ENCODE peak calls at places on chromosomes 3 and 15, in five cellular contexts. One of them, this sample, is unnamed.

GRCh38 chr15:63288778-63289378 is 11.5 kb downstream of the APH1B start:
- DNase-seq in fibroblast of pulmonary artery: peak; percentile 82
- DNase-seq in choroid plexus epithelial cell: peak; percentile 79
- DNase-seq in fibroblast of villous mesenchyme: peak; percentile 63
- DNase-seq in heart right ventricle: no peak
- DNase-seq in this sample: peak; percentile 84

GRCh38 chr3:172347895-172348680 is 100.2 kb downstream of the GHSR start:
- DNase-seq in fibroblast of pulmonary artery: no peak
- DNase-seq in choroid plexus epithelial cell: no peak
- DNase-seq in fibroblast of villous mesenchyme: no peak
- DNase-seq in heart right ventricle: no peak
- DNase-seq in this sample: no peak

GRCh38 chr3:78895528-78895927 is 872.3 kb downstream of the ROBO1 start:
- DNase-seq in fibroblast of pulmonary artery: peak; percentile 59
- DNase-seq in choroid plexus epithelial cell: peak; percentile 57
- DNase-seq in fibroblast of villous mesenchyme: no peak
- DNase-seq in heart right ventricle: no peak
- DNase-seq in this sample: peak; percentile 49

GRCh38 chr3:42539871-42540714 is 37.6 kb downstream of the VIPR1 start:
- DNase-seq in fibroblast of pulmonary artery: peak; percentile 40
- DNase-seq in choroid plexus epithelial cell: peak; percentile 23
- DNase-seq in fibroblast of villous mesenchyme: peak; percentile 26
- DNase-seq in heart right ventricle: no peak
- DNase-seq in this sample: peak; percentile 31

GRCh38 chr15:75067123-75067854 is 43.9 kb downstream of the PPCDC start:
- DNase-seq in fibroblast of pulmonary artery: peak; percentile 41
- DNase-seq in choroid plexus epithelial cell: peak; percentile 62
- DNase-seq in fibroblast of villous mesenchyme: peak; percentile 73
- DNase-seq in heart right ventricle: no peak
- DNase-seq in this sample: peak; percentile 82

GRCh38 chr15:59739557-59740186 is 50.6 kb upstream of the BNIP2 start:
- DNase-seq in fibroblast of pulmonary artery: no peak
- DNase-seq in choroid plexus epithelial cell: no peak
- DNase-seq in fibroblast of villous mesenchyme: no peak
- DNase-seq in heart right ventricle: no peak
- DNase-seq in this sample: no peak

GRCh38 chr15:22735781-22736180 is 50.7 kb upstream of the NIPA1 start:
- DNase-seq in fibroblast of pulmonary artery: peak; percentile 57
- DNase-seq in choroid plexus epithelial cell: peak; percentile 44
- DNase-seq in fibroblast of villous mesenchyme: peak; percentile 34
- DNase-seq in heart right ventricle: no peak
- DNase-seq in this sample: peak; percentile 84

GRCh38 chr15:61050844-61051569 is 178.1 kb downstream of the RORA start:
- DNase-seq in fibroblast of pulmonary artery: no peak
- DNase-seq in choroid plexus epithelial cell: peak; percentile 20
- DNase-seq in fibroblast of villous mesenchyme: no peak
- DNase-seq in heart right ventricle: no peak
- DNase-seq in this sample: no peak

GRCh38 chr15:50424066-50424890 is at the start of gene USP8:
- DNase-seq in fibroblast of pulmonary artery: peak; percentile 97
- DNase-seq in choroid plexus epithelial cell: peak; percentile 97
- DNase-seq in fibroblast of villous mesenchyme: peak; percentile 98
- DNase-seq in heart right ventricle: peak; percentile 97
- DNase-seq in this sample: peak; percentile 95

GRCh38 chr3:58071480-58071971 is 63.3 kb downstream of the FLNB start:
- DNase-seq in fibroblast of pulmonary artery: no peak
- DNase-seq in choroid plexus epithelial cell: no peak
- DNase-seq in fibroblast of villous mesenchyme: no peak
- DNase-seq in heart right ventricle: no peak
- DNase-seq in this sample: no peak

GRCh38 chr3:50316657-50317242 is 5.8 kb downstream of the HYAL2 start:
- DNase-seq in fibroblast of pulmonary artery: no peak
- DNase-seq in choroid plexus epithelial cell: peak; percentile 51
- DNase-seq in fibroblast of villous mesenchyme: peak; percentile 53
- DNase-seq in heart right ventricle: no peak
- DNase-seq in this sample: no peak

GRCh38 chr3:111593666-111594065 is 1.5 kb downstream of the ZBED2 start:
- DNase-seq in fibroblast of pulmonary artery: no peak
- DNase-seq in choroid plexus epithelial cell: no peak
- DNase-seq in fibroblast of villous mesenchyme: no peak
- DNase-seq in heart right ventricle: no peak
- DNase-seq in this sample: no peak

GRCh38 chr3:93969443-93969842 is 4.3 kb downstream of the PROS1 start:
- DNase-seq in fibroblast of pulmonary artery: peak; percentile 60
- DNase-seq in choroid plexus epithelial cell: peak; percentile 83
- DNase-seq in fibroblast of villous mesenchyme: no peak
- DNase-seq in heart right ventricle: no peak
- DNase-seq in this sample: peak; percentile 21

GRCh38 chr15:49718846-49719245 is 98.0 kb downstream of the DTWD1 start:
- DNase-seq in fibroblast of pulmonary artery: no peak
- DNase-seq in choroid plexus epithelial cell: no peak
- DNase-seq in fibroblast of villous mesenchyme: no peak
- DNase-seq in heart right ventricle: no peak
- DNase-seq in this sample: no peak

GRCh38 chr3:179108091-179108490 is 36.5 kb upstream of the ZMAT3 start:
- DNase-seq in fibroblast of pulmonary artery: peak; percentile 75
- DNase-seq in choroid plexus epithelial cell: peak; percentile 81
- DNase-seq in fibroblast of villous mesenchyme: peak; percentile 64
- DNase-seq in heart right ventricle: no peak
- DNase-seq in this sample: peak; percentile 85

GRCh38 chr15:55235637-55236036 is 38.9 kb upstream of the RSL24D1 start:
- DNase-seq in fibroblast of pulmonary artery: no peak
- DNase-seq in choroid plexus epithelial cell: no peak
- DNase-seq in fibroblast of villous mesenchyme: no peak
- DNase-seq in heart right ventricle: no peak
- DNase-seq in this sample: no peak

GRCh38 chr3:171311784-171312183 is 148.4 kb downstream of the TNIK start:
- DNase-seq in fibroblast of pulmonary artery: no peak
- DNase-seq in choroid plexus epithelial cell: no peak
- DNase-seq in fibroblast of villous mesenchyme: peak; percentile 13
- DNase-seq in heart right ventricle: no peak
- DNase-seq in this sample: no peak

GRCh38 chr15:62264196-62264595 is 99.1 kb upstream of the C2CD4B start:
- DNase-seq in fibroblast of pulmonary artery: no peak
- DNase-seq in choroid plexus epithelial cell: no peak
- DNase-seq in fibroblast of villous mesenchyme: no peak
- DNase-seq in heart right ventricle: no peak
- DNase-seq in this sample: no peak

GRCh38 chr3:100600181-100601042 is 9.0 kb upstream of the ADGRG7 start:
- DNase-seq in fibroblast of pulmonary artery: no peak
- DNase-seq in choroid plexus epithelial cell: no peak
- DNase-seq in fibroblast of villous mesenchyme: no peak
- DNase-seq in heart right ventricle: no peak
- DNase-seq in this sample: no peak

GRCh38 chr3:100605358-100605757 is 4.0 kb upstream of the ADGRG7 start:
- DNase-seq in fibroblast of pulmonary artery: no peak
- DNase-seq in choroid plexus epithelial cell: no peak
- DNase-seq in fibroblast of villous mesenchyme: no peak
- DNase-seq in heart right ventricle: no peak
- DNase-seq in this sample: no peak

GRCh38 chr3:100602506-100603444 is 6.6 kb upstream of the ADGRG7 start:
- DNase-seq in fibroblast of pulmonary artery: peak; percentile 15
- DNase-seq in choroid plexus epithelial cell: peak; percentile 62
- DNase-seq in fibroblast of villous mesenchyme: peak; percentile 29
- DNase-seq in heart right ventricle: no peak
- DNase-seq in this sample: peak; percentile 26

GRCh38 chr3:100606894-100607512 is 2.4 kb upstream of the ADGRG7 start:
- DNase-seq in fibroblast of pulmonary artery: no peak
- DNase-seq in choroid plexus epithelial cell: no peak
- DNase-seq in fibroblast of villous mesenchyme: no peak
- DNase-seq in heart right ventricle: no peak
- DNase-seq in this sample: peak; percentile 2

DNA sequence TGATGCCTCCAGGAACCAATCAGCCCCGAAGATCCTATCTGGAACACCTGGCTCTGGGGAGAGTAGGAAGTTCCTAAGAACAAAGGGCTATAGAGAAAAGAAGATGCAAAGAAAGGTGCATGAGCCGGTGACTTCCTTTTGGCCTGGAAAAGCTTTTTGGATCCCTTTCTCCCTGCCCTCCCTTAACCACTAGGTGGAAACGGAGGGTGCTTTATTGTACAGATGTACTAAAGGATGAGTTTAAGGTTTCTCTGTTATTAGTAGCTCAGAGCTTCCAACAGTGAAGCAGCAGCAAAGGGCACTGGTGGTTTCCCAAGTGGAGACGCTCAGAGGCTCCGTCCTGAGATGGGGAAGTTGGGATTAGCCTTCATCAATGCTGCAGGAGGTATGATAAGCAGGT is 6.0 kb upstream of the ADGRG7 start:
- DNase-seq in fibroblast of pulmonary artery: peak; percentile 46
- DNase-seq in choroid plexus epithelial cell: peak; percentile 75
- DNase-seq in fibroblast of villous mesenchyme: peak; percentile 42
- DNase-seq in heart right ventricle: no peak
- DNase-seq in this sample: peak; percentile 56
- TF ChIP-seq CTCF in fibroblast of pulmonary artery: peak; percentile 66
- TF ChIP-seq CTCF in choroid plexus epithelial cell: peak; percentile 82
- TF ChIP-seq CTCF in fibroblast of villous mesenchyme: peak; percentile 68
- TF ChIP-seq CTCF in heart right ventricle: peak; percentile 22
- TF ChIP-seq CTCF in this sample: peak; percentile 69

GRCh38 chr15:85439996-85440395 is 59.6 kb downstream of the AKAP13 start:
- DNase-seq in fibroblast of pulmonary artery: no peak
- DNase-seq in choroid plexus epithelial cell: no peak
- DNase-seq in fibroblast of villous mesenchyme: no peak
- DNase-seq in heart right ventricle: no peak
- DNase-seq in this sample: no peak
- H3K4me3 ChIP-seq in fibroblast of pulmonary artery: no peak overlapping the region
- H3K4me3 ChIP-seq in choroid plexus epithelial cell: no peak overlapping the region
- H3K4me3 ChIP-seq in fibroblast of villous mesenchyme: no peak overlapping the region
- H3K4me3 ChIP-seq in heart right ventricle: no peak overlapping the region
- H3K4me3 ChIP-seq in this sample: no peak overlapping the region

DNA sequence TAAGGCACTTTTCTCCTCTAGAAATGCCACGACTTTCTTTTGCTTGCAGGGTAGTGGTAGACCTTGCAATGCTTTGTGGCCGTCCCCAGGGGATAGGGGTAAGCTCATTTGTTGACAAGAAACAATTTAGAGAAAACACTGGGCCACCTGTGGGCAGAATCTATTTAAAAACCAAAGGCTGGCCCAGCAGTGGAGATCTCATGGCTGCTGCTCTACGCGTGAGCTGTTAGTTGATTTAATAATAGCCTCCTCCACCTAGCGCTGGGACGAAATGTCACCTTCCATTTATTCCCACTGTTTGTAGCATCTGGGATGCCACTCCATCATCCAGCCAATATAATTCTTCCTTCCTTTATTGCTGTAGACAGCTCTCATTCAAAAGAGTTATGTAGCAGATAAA is 64.7 kb upstream of the PFN2 start:
- DNase-seq in fibroblast of pulmonary artery: no peak
- DNase-seq in choroid plexus epithelial cell: no peak
- DNase-seq in fibroblast of villous mesenchyme: no peak
- DNase-seq in heart right ventricle: no peak
- DNase-seq in this sample: no peak
- TF ChIP-seq CTCF in fibroblast of pulmonary artery: no peak
- TF ChIP-seq CTCF in choroid plexus epithelial cell: no peak
- TF ChIP-seq CTCF in fibroblast of villous mesenchyme: no peak
- TF ChIP-seq CTCF in heart right ventricle: no peak
- TF ChIP-seq CTCF in this sample: no peak

DNA sequence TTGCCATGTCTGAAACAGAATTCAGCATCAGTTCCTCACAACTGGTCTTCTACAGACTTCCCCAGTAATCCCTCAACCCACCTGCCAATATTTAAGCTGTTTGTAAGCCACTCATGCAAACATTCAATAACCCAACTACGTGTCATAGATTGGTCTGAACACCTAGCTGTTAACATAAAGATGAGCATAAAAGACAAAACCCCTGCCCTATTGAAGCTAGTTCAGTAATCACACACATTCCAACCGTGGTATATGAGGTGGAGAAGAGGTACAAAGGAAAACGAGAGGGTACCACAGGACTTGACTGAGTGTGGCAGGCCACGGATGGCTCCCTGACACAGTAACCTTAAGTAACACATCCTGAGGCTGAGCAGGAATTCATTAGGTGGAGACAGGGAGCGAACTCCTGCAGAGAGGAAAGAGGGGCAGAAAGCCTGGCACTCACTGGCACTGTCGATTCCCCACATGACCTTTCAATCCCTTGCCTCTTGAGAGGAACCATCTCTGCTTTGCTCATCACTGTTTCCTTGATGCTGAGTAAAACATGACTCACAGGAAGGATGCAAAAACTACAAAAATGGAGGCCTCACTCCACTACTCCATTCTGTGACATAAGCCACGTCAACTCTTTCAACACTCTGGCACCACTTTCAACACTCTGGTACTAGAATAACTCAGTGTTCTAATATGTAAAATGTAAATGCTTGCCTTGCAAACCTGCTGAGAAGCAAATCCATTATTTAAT is 31.3 kb downstream of the RPN1 start:
- DNase-seq in fibroblast of pulmonary artery: peak; percentile 93
- DNase-seq in choroid plexus epithelial cell: peak; percentile 90
- DNase-seq in fibroblast of villous mesenchyme: peak; percentile 80
- DNase-seq in heart right ventricle: no peak
- DNase-seq in this sample: peak; percentile 64
- H3K4me3 ChIP-seq in fibroblast of pulmonary artery: no peak overlapping the region
- H3K4me3 ChIP-seq in choroid plexus epithelial cell: no peak overlapping the region
- H3K4me3 ChIP-seq in fibroblast of villous mesenchyme: no peak overlapping the region
- H3K4me3 ChIP-seq in heart right ventricle: no peak overlapping the region
- H3K4me3 ChIP-seq in this sample: peak overlapping the region; percentile 88

GRCh38 chr15:99155961-99156443 is 51.1 kb downstream of the SYNM start:
- DNase-seq in fibroblast of pulmonary artery: no peak
- DNase-seq in choroid plexus epithelial cell: no peak
- DNase-seq in fibroblast of villous mesenchyme: peak; percentile 85
- DNase-seq in heart right ventricle: no peak
- DNase-seq in this sample: peak; percentile 37

GRCh38 chr15:99153026-99153535 is 48.2 kb downstream of the SYNM start:
- DNase-seq in fibroblast of pulmonary artery: no peak
- DNase-seq in choroid plexus epithelial cell: no peak
- DNase-seq in fibroblast of villous mesenchyme: no peak
- DNase-seq in heart right ventricle: no peak
- DNase-seq in this sample: no peak

GRCh38 chr15:99151156-99151555 is 46.3 kb downstream of the SYNM start:
- DNase-seq in fibroblast of pulmonary artery: no peak
- DNase-seq in choroid plexus epithelial cell: no peak
- DNase-seq in fibroblast of villous mesenchyme: no peak
- DNase-seq in heart right ventricle: no peak
- DNase-seq in this sample: no peak

GRCh38 chr15:99157456-99157855 is 52.6 kb downstream of the SYNM start:
- DNase-seq in fibroblast of pulmonary artery: no peak
- DNase-seq in choroid plexus epithelial cell: peak; percentile 25
- DNase-seq in fibroblast of villous mesenchyme: peak; percentile 35
- DNase-seq in heart right ventricle: no peak
- DNase-seq in this sample: no peak

DNA sequence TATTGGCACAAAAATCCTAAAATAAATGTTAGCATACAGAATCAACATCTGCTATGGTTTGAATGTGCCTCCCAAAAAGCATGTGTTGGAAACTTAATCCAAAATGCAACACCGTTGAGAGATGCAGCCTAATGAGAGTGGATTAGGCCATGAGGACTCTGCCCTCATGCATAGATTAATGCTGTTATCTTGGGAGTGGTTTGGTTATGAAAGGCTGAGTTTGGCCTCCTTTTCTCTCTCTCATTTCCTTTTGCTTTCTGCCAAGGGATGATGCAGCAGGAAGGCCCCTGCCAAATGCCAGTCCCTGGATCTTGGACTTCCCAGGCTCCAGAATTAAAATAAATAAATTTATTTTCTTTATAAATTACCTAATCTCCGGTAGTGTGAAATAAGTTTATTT is 49.4 kb downstream of the SYNM start:
- DNase-seq in fibroblast of pulmonary artery: peak; percentile 16
- DNase-seq in choroid plexus epithelial cell: no peak
- DNase-seq in fibroblast of villous mesenchyme: no peak
- DNase-seq in heart right ventricle: no peak
- DNase-seq in this sample: peak; percentile 61
- TF ChIP-seq CTCF in fibroblast of pulmonary artery: no peak
- TF ChIP-seq CTCF in choroid plexus epithelial cell: no peak
- TF ChIP-seq CTCF in fibroblast of villous mesenchyme: no peak
- TF ChIP-seq CTCF in heart right ventricle: no peak
- TF ChIP-seq CTCF in this sample: no peak

This sample was measured in fibroblast of the aortic adventitia.